ENCODE peak calls at places on chromosomes 13 and 19, in seven cellular contexts. H, A, T, S, I, Q and B are unnamed samples.

GRCh38 chr13:23467048-23467931 is 33.8 kb upstream of the SACS start:
- DNase-seq in I (no peak), H (no peak), A (peak), Q (peak), T (no peak), S (no peak), B (no peak)

GRCh38 chr13:22103628-22104027 is 432.8 kb downstream of the FGF9 start:
- DNase-seq in S (no peak), T (no peak), I (no peak), Q (no peak), H (no peak), A (no peak), B (no peak)

GRCh38 chr13:85411608-85412007 is 387.6 kb downstream of the SLITRK6 start:
- DNase-seq in A (no peak), H (no peak), S (no peak), I (no peak), T (no peak), Q (no peak), B (no peak)

GRCh38 chr13:100542546-100543156 is 45.9 kb downstream of the GGACT start:
- DNase-seq in H (no peak), I (peak), T (no peak), Q (peak), A (peak), S (peak), B (no peak)

GRCh38 chr19:44303976-44304568 is 753 bp downstream of the ZNF235 start:
- DNase-seq in H (peak), A (peak), S (no peak), Q (peak), I (no peak), T (no peak), B (no peak)

GRCh38 chr13:105703843-105704242 is 831.6 kb downstream of the EFNB2 start:
- DNase-seq in S (no peak), H (no peak), A (no peak), I (no peak), T (no peak), Q (no peak), B (no peak)

GRCh38 chr13:26708007-26708297 is 52.6 kb downstream of the GPR12 start:
- DNase-seq in T (no peak), S (no peak), A (no peak), H (no peak), Q (no peak), I (no peak), B (no peak)

GRCh38 chr19:48616491-48617056 is 1.7 kb upstream of the FAM83E start:
- DNase-seq in T (no peak), Q (no peak), H (no peak), I (no peak), S (no peak), A (no peak), B (no peak)

GRCh38 chr13:114097504-114097892 is 34.9 kb downstream of the RASA3 start:
- DNase-seq in I (no peak), H (no peak), S (no peak), A (no peak), Q (no peak), T (peak), B (no peak)

GRCh38 chr19:40217921-40218890 is at the start of gene TTC9B:
- DNase-seq in Q (no peak), I (peak), A (no peak), H (no peak), T (no peak), S (peak), B (no peak)

GRCh38 chr19:4429266-4430200 is 27.1 kb downstream of the CHAF1A start:
- DNase-seq in S (no peak), H (no peak), I (no peak), T (no peak), Q (no peak), A (peak), B (no peak)

GRCh38 chr19:4430760-4431159 is 26.8 kb downstream of the UBXN6 start:
- DNase-seq in Q (no peak), A (no peak), S (peak), H (no peak), I (no peak), T (no peak), B (no peak)

GRCh38 chr19:4428326-4428975 is 26.0 kb downstream of the CHAF1A start:
- DNase-seq in S (no peak), A (no peak), I (no peak), Q (no peak), T (no peak), H (no peak), B (no peak)

GRCh38 chr19:4423727-4424126 is 21.3 kb downstream of the CHAF1A start:
- DNase-seq in Q (no peak), H (no peak), T (no peak), S (no peak), A (no peak), I (no peak), B (no peak)

GRCh38 chr19:4425531-4425930 is 23.1 kb downstream of the CHAF1A start:
- DNase-seq in S (no peak), Q (peak), I (no peak), H (no peak), A (peak), T (no peak), B (no peak)
- TF ChIP-seq CTCF in S (no peak), Q (no peak), I (no peak), H (no peak), A (no peak), T (no peak), B (no peak)

GRCh38 chr13:28872427-28873176 is 52.5 kb downstream of the MTUS2 start:
- DNase-seq in Q (no peak), A (no peak), H (no peak), S (no peak), T (no peak), I (no peak), B (no peak)
- TF ChIP-seq CTCF in Q (no peak), A (no peak), H (no peak), S (no peak), T (no peak), I (no peak), B (no peak)

GRCh38 chr19:55777528-55777927 is 8.6 kb downstream of the RFPL4AL1 start:
- DNase-seq in S (peak), I (no peak), A (no peak), H (peak), Q (no peak), T (no peak), B (no peak)
- TF ChIP-seq CTCF in S (no peak), I (no peak), A (no peak), H (no peak), Q (no peak), T (no peak), B (no peak)

GRCh38 chr13:20231839-20232555 is at the start of gene GJB6:
- DNase-seq in S (peak), H (peak), T (no peak), A (no peak), I (peak), Q (no peak), B (no peak)
- TF ChIP-seq CTCF in S (no peak), H (no peak), T (no peak), A (no peak), I (no peak), Q (no peak), B (no peak)

GRCh38 chr19:2110822-2111221 is 14.1 kb downstream of the IZUMO4 start:
- DNase-seq in T (no peak), Q (no peak), H (no peak), A (no peak), S (no peak), I (no peak), B (no peak)
- TF ChIP-seq CTCF in T (no peak), Q (no peak), H (no peak), A (no peak), S (peak), I (no peak), B (no peak)